ENCODE peak calls at places on chromosomes 2 and 18, in seven cellular contexts. One of them, this sample, is unnamed.

GRCh38 chr18:23380817-23381216 is 72.3 kb upstream of the RIOK3 start:
- DNase-seq in CD8-positive, alpha-beta T cell: no peak
- DNase-seq in PC-9: no peak
- DNase-seq in HCT116: no peak
- DNase-seq in breast epithelium: no peak
- DNase-seq in mammary epithelial cell: no peak
- DNase-seq in IMR-90: peak; percentile 94
- DNase-seq in this sample: peak; percentile 85

GRCh38 chr18:31658670-31659573 is 25.5 kb downstream of the B4GALT6 start:
- DNase-seq in CD8-positive, alpha-beta T cell: no peak
- DNase-seq in PC-9: no peak
- DNase-seq in breast epithelium: no peak
- DNase-seq in IMR-90: no peak
- DNase-seq in HCT116: no peak
- DNase-seq in mammary epithelial cell: no peak
- DNase-seq in this sample: peak; percentile 38

GRCh38 chr2:127695491-127696472 is 5.5 kb upstream of the SFT2D3 start:
- DNase-seq in IMR-90: peak; percentile 40
- DNase-seq in CD8-positive, alpha-beta T cell: peak; percentile 65
- DNase-seq in breast epithelium: no peak
- DNase-seq in mammary epithelial cell: peak; percentile 30
- DNase-seq in HCT116: peak; percentile 27
- DNase-seq in PC-9: peak; percentile 32
- DNase-seq in this sample: peak; percentile 39

GRCh38 chr18:57243624-57244179 is 96.8 kb downstream of the BOD1L2 start:
- DNase-seq in breast epithelium: no peak
- DNase-seq in HCT116: no peak
- DNase-seq in IMR-90: no peak
- DNase-seq in mammary epithelial cell: no peak
- DNase-seq in CD8-positive, alpha-beta T cell: no peak
- DNase-seq in PC-9: no peak
- DNase-seq in this sample: no peak

GRCh38 chr18:61901334-61901986 is 8.7 kb upstream of the RNF152 start:
- DNase-seq in breast epithelium: no peak
- DNase-seq in CD8-positive, alpha-beta T cell: peak; percentile 44
- DNase-seq in PC-9: peak; percentile 51
- DNase-seq in IMR-90: peak; percentile 53
- DNase-seq in HCT116: peak; percentile 53
- DNase-seq in mammary epithelial cell: peak; percentile 60
- DNase-seq in this sample: peak; percentile 28

GRCh38 chr2:109128466-109129355 is at the start of gene SH3RF3:
- DNase-seq in mammary epithelial cell: peak; percentile 65
- DNase-seq in breast epithelium: no peak
- DNase-seq in PC-9: no peak
- DNase-seq in HCT116: no peak
- DNase-seq in IMR-90: peak; percentile 53
- DNase-seq in CD8-positive, alpha-beta T cell: peak; percentile 26
- DNase-seq in this sample: peak; percentile 59

GRCh38 chr18:62999392-62999791 is 284.1 kb downstream of the PHLPP1 start:
- DNase-seq in PC-9: no peak
- DNase-seq in IMR-90: peak; percentile 26
- DNase-seq in HCT116: no peak
- DNase-seq in mammary epithelial cell: no peak
- DNase-seq in breast epithelium: no peak
- DNase-seq in CD8-positive, alpha-beta T cell: no peak
- DNase-seq in this sample: peak; percentile 73

GRCh38 chr18:48905541-48905940 is 45.2 kb downstream of the SMAD7 start:
- DNase-seq in HCT116: no peak
- DNase-seq in mammary epithelial cell: peak; percentile 61
- DNase-seq in CD8-positive, alpha-beta T cell: no peak
- DNase-seq in breast epithelium: no peak
- DNase-seq in PC-9: no peak
- DNase-seq in IMR-90: peak; percentile 41
- DNase-seq in this sample: no peak

GRCh38 chr2:65349863-65350262 is 82.5 kb downstream of the SPRED2 start:
- DNase-seq in mammary epithelial cell: peak; percentile 40
- DNase-seq in PC-9: no peak
- DNase-seq in CD8-positive, alpha-beta T cell: no peak
- DNase-seq in breast epithelium: no peak
- DNase-seq in HCT116: no peak
- DNase-seq in IMR-90: peak; percentile 86
- DNase-seq in this sample: peak; percentile 73

GRCh38 chr2:16039823-16040222 is 99.5 kb downstream of the MYCN start:
- DNase-seq in HCT116: no peak
- DNase-seq in CD8-positive, alpha-beta T cell: no peak
- DNase-seq in mammary epithelial cell: no peak
- DNase-seq in PC-9: no peak
- DNase-seq in breast epithelium: no peak
- DNase-seq in IMR-90: no peak
- DNase-seq in this sample: no peak

GRCh38 chr18:60668583-60668982 is 296.0 kb upstream of the MC4R start:
- DNase-seq in mammary epithelial cell: no peak
- DNase-seq in breast epithelium: no peak
- DNase-seq in HCT116: no peak
- DNase-seq in IMR-90: no peak
- DNase-seq in CD8-positive, alpha-beta T cell: no peak
- DNase-seq in PC-9: no peak
- DNase-seq in this sample: no peak

GRCh38 chr2:58497189-58497588 is 256.1 kb upstream of the FANCL start:
- DNase-seq in HCT116: no peak
- DNase-seq in breast epithelium: no peak
- DNase-seq in IMR-90: no peak
- DNase-seq in CD8-positive, alpha-beta T cell: no peak
- DNase-seq in PC-9: no peak
- DNase-seq in mammary epithelial cell: no peak
- DNase-seq in this sample: peak; percentile 30

GRCh38 chr2:176002684-176003225 is 688 bp upstream of the LNPK start:
- DNase-seq in breast epithelium: no peak
- DNase-seq in HCT116: no peak
- DNase-seq in CD8-positive, alpha-beta T cell: no peak
- DNase-seq in IMR-90: peak; percentile 27
- DNase-seq in mammary epithelial cell: peak; percentile 14
- DNase-seq in PC-9: peak; percentile 59
- DNase-seq in this sample: peak; percentile 25

GRCh38 chr18:2799369-2799768 is 47.4 kb upstream of the EMILIN2 start:
- DNase-seq in HCT116: no peak
- DNase-seq in IMR-90: no peak
- DNase-seq in PC-9: no peak
- DNase-seq in mammary epithelial cell: no peak
- DNase-seq in CD8-positive, alpha-beta T cell: no peak
- DNase-seq in breast epithelium: no peak
- DNase-seq in this sample: no peak

GRCh38 chr2:161992526-161992925 is 81.5 kb downstream of the DPP4 start:
- DNase-seq in IMR-90: no peak
- DNase-seq in breast epithelium: no peak
- DNase-seq in PC-9: no peak
- DNase-seq in HCT116: no peak
- DNase-seq in mammary epithelial cell: no peak
- DNase-seq in CD8-positive, alpha-beta T cell: peak; percentile 40
- DNase-seq in this sample: peak; percentile 12

GRCh38 chr18:4333043-4333442 is 122.1 kb downstream of the DLGAP1 start:
- DNase-seq in mammary epithelial cell: no peak
- DNase-seq in PC-9: no peak
- DNase-seq in breast epithelium: no peak
- DNase-seq in CD8-positive, alpha-beta T cell: no peak
- DNase-seq in IMR-90: no peak
- DNase-seq in HCT116: no peak
- DNase-seq in this sample: no peak

GRCh38 chr2:222731183-222731582 is 59.7 kb downstream of the MOGAT1 start:
- DNase-seq in mammary epithelial cell: peak; percentile 56
- DNase-seq in CD8-positive, alpha-beta T cell: no peak
- DNase-seq in PC-9: no peak
- DNase-seq in IMR-90: peak; percentile 56
- DNase-seq in HCT116: no peak
- DNase-seq in breast epithelium: no peak
- DNase-seq in this sample: no peak

GRCh38 chr2:25851740-25852503 is 26.4 kb downstream of the ASXL2 start:
- DNase-seq in IMR-90: peak; percentile 93
- DNase-seq in CD8-positive, alpha-beta T cell: peak; percentile 24
- DNase-seq in HCT116: peak; percentile 41
- DNase-seq in PC-9: peak; percentile 75
- DNase-seq in breast epithelium: no peak
- DNase-seq in mammary epithelial cell: peak; percentile 70
- DNase-seq in this sample: peak; percentile 91

GRCh38 chr2:128444044-128444771 is 125.5 kb upstream of the HS6ST1 start:
- DNase-seq in HCT116: no peak
- DNase-seq in PC-9: no peak
- DNase-seq in IMR-90: no peak
- DNase-seq in mammary epithelial cell: no peak
- DNase-seq in breast epithelium: no peak
- DNase-seq in CD8-positive, alpha-beta T cell: peak; percentile 2
- DNase-seq in this sample: no peak

GRCh38 chr2:68722712-68723111 is 11.9 kb upstream of the ARHGAP25 start:
- DNase-seq in mammary epithelial cell: no peak
- DNase-seq in CD8-positive, alpha-beta T cell: no peak
- DNase-seq in IMR-90: no peak
- DNase-seq in PC-9: no peak
- DNase-seq in HCT116: peak; percentile 6
- DNase-seq in breast epithelium: no peak
- DNase-seq in this sample: no peak

DNA sequence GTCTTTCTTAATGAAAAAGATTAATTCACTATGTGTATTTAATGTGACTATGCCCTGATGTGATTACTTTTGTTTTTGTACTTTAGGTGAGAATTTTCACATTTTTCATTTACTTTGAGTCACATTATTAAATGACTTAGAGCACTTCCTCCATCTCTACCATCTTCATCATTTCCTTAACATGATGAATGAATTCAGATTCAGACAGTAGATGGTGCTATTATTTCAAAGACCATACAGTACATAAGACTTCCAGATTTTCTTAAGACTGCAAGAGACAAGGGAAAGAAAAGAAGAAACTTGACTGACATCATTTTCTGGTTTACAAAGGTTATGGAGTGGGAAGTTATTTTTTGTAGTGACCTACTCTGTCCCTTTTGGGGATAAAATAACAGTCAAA is 1010.6 kb upstream of the NXPH2 start:
- DNase-seq in CD8-positive, alpha-beta T cell: no peak
- DNase-seq in IMR-90: no peak
- DNase-seq in mammary epithelial cell: peak; percentile 21
- DNase-seq in HCT116: peak; percentile 29
- DNase-seq in breast epithelium: no peak
- DNase-seq in PC-9: peak; percentile 40
- DNase-seq in this sample: peak; percentile 6
- TF ChIP-seq CTCF in CD8-positive, alpha-beta T cell: no peak
- TF ChIP-seq CTCF in IMR-90: peak; percentile 8
- TF ChIP-seq CTCF in mammary epithelial cell: peak; percentile 53
- TF ChIP-seq CTCF in HCT116: peak; percentile 25
- TF ChIP-seq CTCF in breast epithelium: no peak
- TF ChIP-seq CTCF in PC-9: peak; percentile 54
- TF ChIP-seq CTCF in this sample: peak; percentile 42

DNA sequence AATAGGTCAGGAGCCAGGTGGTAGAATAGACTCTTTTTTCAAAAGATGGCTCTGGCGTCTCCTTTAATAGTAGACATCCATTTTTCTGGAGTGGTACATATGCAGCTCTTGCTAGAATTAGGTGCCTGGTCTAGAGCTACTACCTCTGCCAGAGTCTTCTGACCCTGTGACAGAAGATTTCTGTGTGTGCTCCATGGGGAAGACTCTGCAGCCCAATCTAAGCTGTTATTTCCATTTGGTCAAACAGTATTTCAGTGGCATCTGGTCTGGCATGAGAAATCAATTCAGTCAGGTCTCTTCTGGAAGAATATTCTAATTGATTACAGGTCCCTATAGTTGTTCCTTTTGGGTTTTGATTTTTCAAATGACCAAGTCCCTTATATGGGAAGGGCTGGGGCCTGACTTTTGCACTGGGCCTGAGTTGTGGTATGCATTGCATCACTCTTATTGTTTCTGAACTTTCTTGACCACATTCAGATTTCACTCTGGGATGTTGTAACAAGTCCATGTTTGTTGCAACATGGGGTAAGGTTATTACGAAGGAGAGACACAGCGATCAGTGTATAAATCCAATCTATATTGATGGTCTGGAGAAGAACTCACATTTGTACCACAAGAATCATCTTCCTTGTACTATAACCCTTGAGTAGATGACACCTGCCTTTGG is 12.1 kb downstream of the MXD1 start:
- DNase-seq in breast epithelium: no peak
- DNase-seq in CD8-positive, alpha-beta T cell: no peak
- DNase-seq in mammary epithelial cell: peak; percentile 55
- DNase-seq in HCT116: no peak
- DNase-seq in IMR-90: peak; percentile 45
- DNase-seq in PC-9: no peak
- DNase-seq in this sample: no peak
- H3K27ac ChIP-seq in breast epithelium: no peak overlapping the region
- H3K27ac ChIP-seq in CD8-positive, alpha-beta T cell: no peak overlapping the region
- H3K27ac ChIP-seq in mammary epithelial cell: no peak overlapping the region
- H3K27ac ChIP-seq in HCT116: no peak overlapping the region
- H3K27ac ChIP-seq in IMR-90: no peak overlapping the region
- H3K27ac ChIP-seq in PC-9: peak overlapping the region; percentile 58
- H3K27ac ChIP-seq in this sample: no peak overlapping the region

DNA sequence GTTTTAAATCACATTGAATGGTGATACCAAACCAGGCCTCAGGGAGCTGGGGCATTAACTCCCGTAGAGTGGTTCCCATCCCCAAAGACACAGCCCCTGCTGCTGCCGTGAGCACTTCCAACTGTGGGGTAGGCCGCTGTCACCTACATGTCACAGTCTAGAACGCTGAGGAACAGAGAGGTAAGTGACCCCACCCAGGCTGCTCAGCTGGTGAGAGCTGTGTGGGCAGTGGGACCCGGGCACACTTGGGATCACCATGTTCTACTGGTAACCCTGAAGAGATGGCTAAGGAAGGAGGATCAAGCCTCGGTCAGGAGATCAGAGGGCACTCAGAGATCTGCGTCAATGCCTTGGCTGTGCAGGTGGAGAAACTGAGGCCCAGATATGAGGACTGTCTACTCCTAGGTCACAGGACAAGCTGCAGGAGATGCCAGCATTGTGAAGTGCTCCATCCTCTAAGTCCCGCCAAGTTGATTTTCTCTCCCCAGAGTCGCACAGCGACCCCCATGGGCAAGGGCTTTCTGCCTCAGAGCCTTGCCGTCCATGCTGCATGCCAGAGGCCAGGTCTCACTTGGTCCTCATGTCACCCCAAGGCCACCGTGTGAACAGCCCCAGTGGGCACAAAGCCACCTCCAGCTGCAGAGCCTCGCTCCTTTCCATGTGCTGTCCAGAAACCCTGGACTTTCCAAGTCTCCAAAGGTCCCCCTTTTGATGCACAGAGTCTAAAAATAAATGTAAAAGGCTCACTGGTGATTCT is 144.2 kb upstream of the OTOS start:
- DNase-seq in PC-9: no peak
- DNase-seq in breast epithelium: no peak
- DNase-seq in HCT116: no peak
- DNase-seq in mammary epithelial cell: no peak
- DNase-seq in CD8-positive, alpha-beta T cell: no peak
- DNase-seq in IMR-90: no peak
- DNase-seq in this sample: no peak
- TF ChIP-seq CTCF in PC-9: no peak
- TF ChIP-seq CTCF in breast epithelium: no peak
- TF ChIP-seq CTCF in HCT116: no peak
- TF ChIP-seq CTCF in mammary epithelial cell: no peak
- TF ChIP-seq CTCF in CD8-positive, alpha-beta T cell: no peak
- TF ChIP-seq CTCF in IMR-90: no peak
- TF ChIP-seq CTCF in this sample: no peak

DNA sequence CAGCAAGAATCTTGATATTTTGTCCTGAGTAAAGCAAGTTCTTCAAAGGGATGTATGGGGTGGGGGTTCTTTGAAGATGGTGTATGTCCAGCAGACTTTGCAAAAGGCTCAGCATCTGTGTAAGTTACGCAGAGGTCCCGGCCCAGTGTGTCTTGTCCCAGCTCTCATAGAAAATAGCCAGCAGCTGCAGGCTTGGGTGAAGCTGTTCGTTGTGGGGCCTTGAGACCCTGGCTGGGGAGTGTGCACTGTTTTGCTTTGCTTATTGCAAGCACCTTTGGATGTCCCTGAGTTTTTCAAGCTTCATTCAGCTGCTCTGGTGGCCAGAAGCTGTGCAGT is 361.2 kb upstream of the NT5C1B start:
- DNase-seq in mammary epithelial cell: no peak
- DNase-seq in IMR-90: no peak
- DNase-seq in CD8-positive, alpha-beta T cell: no peak
- DNase-seq in breast epithelium: no peak
- DNase-seq in HCT116: no peak
- DNase-seq in PC-9: no peak
- DNase-seq in this sample: no peak
- H3K27ac ChIP-seq in mammary epithelial cell: no peak overlapping the region
- H3K27ac ChIP-seq in IMR-90: peak overlapping the region; percentile 73
- H3K27ac ChIP-seq in CD8-positive, alpha-beta T cell: no peak overlapping the region
- H3K27ac ChIP-seq in breast epithelium: no peak overlapping the region
- H3K27ac ChIP-seq in HCT116: no peak overlapping the region
- H3K27ac ChIP-seq in PC-9: no peak overlapping the region
- H3K27ac ChIP-seq in this sample: peak overlapping the region; percentile 40